ENCODE peak calls at places on chromosomes 4 and X, in seven cellular contexts. One of them, this sample, is unnamed. For H3K36me3, the result is how much of the 10 kb centered on the place peaks cover.

GRCh38 chr4:151567056-151567455 is 158.1 kb downstream of the FHIP1A start:
- ATAC-seq in upper lobe of right lung: no peak
- ATAC-seq in pancreas: no peak
- ATAC-seq in RWPE2: no peak
- ATAC-seq in lower lobe of right lung: no peak
- ATAC-seq in upper lobe of left lung: no peak
- ATAC-seq in heart right ventricle: no peak
- ATAC-seq in this sample: no peak

GRCh38 chr4:148852092-148852699 is 410.0 kb upstream of the NR3C2 start:
- ATAC-seq in RWPE2: no peak
- ATAC-seq in heart right ventricle: no peak
- ATAC-seq in upper lobe of right lung: no peak
- ATAC-seq in pancreas: no peak
- ATAC-seq in upper lobe of left lung: no peak
- ATAC-seq in lower lobe of right lung: no peak
- ATAC-seq in this sample: no peak

GRCh38 chr4:26022346-26022891 is 108.4 kb downstream of the SMIM20 start:
- ATAC-seq in lower lobe of right lung: peak
- ATAC-seq in upper lobe of left lung: peak
- ATAC-seq in heart right ventricle: peak
- ATAC-seq in RWPE2: peak
- ATAC-seq in pancreas: peak
- ATAC-seq in upper lobe of right lung: peak
- ATAC-seq in this sample: peak

GRCh38 chr4:184854673-184855072 is 28.9 kb upstream of the ACSL1 start:
- ATAC-seq in upper lobe of left lung: no peak
- ATAC-seq in heart right ventricle: no peak
- ATAC-seq in pancreas: no peak
- ATAC-seq in lower lobe of right lung: peak
- ATAC-seq in RWPE2: no peak
- ATAC-seq in upper lobe of right lung: peak
- ATAC-seq in this sample: no peak

GRCh38 chrX:9369802-9370291 is 95.0 kb upstream of the TBL1X start:
- ATAC-seq in RWPE2: no peak
- ATAC-seq in upper lobe of right lung: no peak
- ATAC-seq in upper lobe of left lung: no peak
- ATAC-seq in heart right ventricle: no peak
- ATAC-seq in pancreas: no peak
- ATAC-seq in lower lobe of right lung: no peak
- ATAC-seq in this sample: no peak

GRCh38 chr4:687975-688694 is 816 bp downstream of the SLC49A3 start:
- ATAC-seq in RWPE2: no peak
- ATAC-seq in upper lobe of right lung: peak
- ATAC-seq in heart right ventricle: no peak
- ATAC-seq in upper lobe of left lung: peak
- ATAC-seq in pancreas: peak
- ATAC-seq in lower lobe of right lung: peak
- ATAC-seq in this sample: no peak

GRCh38 chrX:12984629-12985303 is 9.9 kb downstream of the TMSB4X start:
- ATAC-seq in upper lobe of left lung: no peak
- ATAC-seq in heart right ventricle: no peak
- ATAC-seq in lower lobe of right lung: no peak
- ATAC-seq in RWPE2: peak
- ATAC-seq in pancreas: peak
- ATAC-seq in upper lobe of right lung: no peak
- ATAC-seq in this sample: no peak

GRCh38 chr4:183601381-183601780 is 57.6 kb downstream of the RWDD4 start:
- ATAC-seq in RWPE2: no peak
- ATAC-seq in upper lobe of left lung: no peak
- ATAC-seq in heart right ventricle: no peak
- ATAC-seq in pancreas: no peak
- ATAC-seq in upper lobe of right lung: no peak
- ATAC-seq in lower lobe of right lung: no peak
- ATAC-seq in this sample: no peak

GRCh38 chr4:158161561-158162354 is 11.1 kb downstream of the GASK1B start:
- ATAC-seq in heart right ventricle: peak
- ATAC-seq in upper lobe of right lung: peak
- ATAC-seq in pancreas: peak
- ATAC-seq in upper lobe of left lung: peak
- ATAC-seq in RWPE2: peak
- ATAC-seq in lower lobe of right lung: peak
- ATAC-seq in this sample: peak

GRCh38 chr4:165678236-165678960 is 194.6 kb upstream of the TLL1 start:
- ATAC-seq in upper lobe of left lung: no peak
- ATAC-seq in heart right ventricle: no peak
- ATAC-seq in upper lobe of right lung: no peak
- ATAC-seq in pancreas: peak
- ATAC-seq in lower lobe of right lung: no peak
- ATAC-seq in RWPE2: no peak
- ATAC-seq in this sample: no peak

GRCh38 chr4:3299538-3300197 is 6.8 kb downstream of the RGS12 start:
- ATAC-seq in lower lobe of right lung: no peak
- ATAC-seq in RWPE2: no peak
- ATAC-seq in upper lobe of left lung: no peak
- ATAC-seq in heart right ventricle: no peak
- ATAC-seq in upper lobe of right lung: no peak
- ATAC-seq in pancreas: no peak
- ATAC-seq in this sample: no peak

GRCh38 chr4:124632439-124632838 is 80.1 kb downstream of the ANKRD50 start:
- ATAC-seq in upper lobe of left lung: no peak
- ATAC-seq in RWPE2: no peak
- ATAC-seq in upper lobe of right lung: no peak
- ATAC-seq in heart right ventricle: no peak
- ATAC-seq in pancreas: peak
- ATAC-seq in lower lobe of right lung: no peak
- ATAC-seq in this sample: no peak

GRCh38 chr4:80462537-80463207 is 127.1 kb downstream of the CFAP299 start:
- ATAC-seq in lower lobe of right lung: no peak
- ATAC-seq in heart right ventricle: no peak
- ATAC-seq in upper lobe of left lung: no peak
- ATAC-seq in upper lobe of right lung: no peak
- ATAC-seq in RWPE2: no peak
- ATAC-seq in pancreas: no peak
- ATAC-seq in this sample: no peak

GRCh38 chrX:138691186-138691585 is 20.3 kb downstream of the FGF13 start:
- ATAC-seq in RWPE2: no peak
- ATAC-seq in upper lobe of right lung: no peak
- ATAC-seq in lower lobe of right lung: no peak
- ATAC-seq in pancreas: no peak
- ATAC-seq in heart right ventricle: no peak
- ATAC-seq in upper lobe of left lung: no peak
- ATAC-seq in this sample: no peak

GRCh38 chrX:154735695-154736393 is 15.0 kb downstream of the GAB3 start:
- ATAC-seq in RWPE2: peak
- ATAC-seq in upper lobe of left lung: peak
- ATAC-seq in pancreas: peak
- ATAC-seq in heart right ventricle: peak
- ATAC-seq in upper lobe of right lung: peak
- ATAC-seq in lower lobe of right lung: peak
- ATAC-seq in this sample: peak
- H3K27ac ChIP-seq in RWPE2: peak
- H3K27ac ChIP-seq in upper lobe of left lung: peak
- H3K27ac ChIP-seq in pancreas: no peak
- H3K27ac ChIP-seq in heart right ventricle: peak
- H3K27ac ChIP-seq in upper lobe of right lung: peak
- H3K27ac ChIP-seq in lower lobe of right lung: peak
- H3K27ac ChIP-seq in this sample: peak

GRCh38 chrX:1378306-1378758 is 13.6 kb downstream of the SLC25A6 start:
- ATAC-seq in upper lobe of right lung: peak
- ATAC-seq in lower lobe of right lung: peak
- ATAC-seq in upper lobe of left lung: peak
- ATAC-seq in heart right ventricle: no peak
- ATAC-seq in pancreas: peak
- ATAC-seq in RWPE2: no peak
- ATAC-seq in this sample: peak
- H3K36me3 ChIP-seq in upper lobe of right lung: under half
- H3K36me3 ChIP-seq in lower lobe of right lung: under half
- H3K36me3 ChIP-seq in upper lobe of left lung: under half
- H3K36me3 ChIP-seq in heart right ventricle: under half
- H3K36me3 ChIP-seq in pancreas: under half
- H3K36me3 ChIP-seq in RWPE2: under half
- H3K36me3 ChIP-seq in this sample: under half

GRCh38 chr4:138222041-138222440 is 20.1 kb downstream of the SLC7A11 start:
- ATAC-seq in pancreas: peak
- ATAC-seq in RWPE2: peak
- ATAC-seq in heart right ventricle: peak
- ATAC-seq in upper lobe of left lung: no peak
- ATAC-seq in lower lobe of right lung: no peak
- ATAC-seq in upper lobe of right lung: no peak
- ATAC-seq in this sample: peak
- TF ChIP-seq CTCF in pancreas: no peak
- TF ChIP-seq CTCF in RWPE2: no peak
- TF ChIP-seq CTCF in heart right ventricle: no peak
- TF ChIP-seq CTCF in upper lobe of left lung: no peak
- TF ChIP-seq CTCF in lower lobe of right lung: no peak
- TF ChIP-seq CTCF in upper lobe of right lung: no peak
- TF ChIP-seq CTCF in this sample: no peak

GRCh38 chr4:40308528-40309122 is 26.5 kb upstream of the CHRNA9 start:
- ATAC-seq in RWPE2: no peak
- ATAC-seq in lower lobe of right lung: no peak
- ATAC-seq in heart right ventricle: no peak
- ATAC-seq in upper lobe of right lung: no peak
- ATAC-seq in pancreas: no peak
- ATAC-seq in upper lobe of left lung: no peak
- ATAC-seq in this sample: no peak
- H3K27ac ChIP-seq in RWPE2: no peak
- H3K27ac ChIP-seq in lower lobe of right lung: peak
- H3K27ac ChIP-seq in heart right ventricle: peak
- H3K27ac ChIP-seq in upper lobe of right lung: no peak
- H3K27ac ChIP-seq in pancreas: no peak
- H3K27ac ChIP-seq in upper lobe of left lung: no peak
- H3K27ac ChIP-seq in this sample: no peak

DNA sequence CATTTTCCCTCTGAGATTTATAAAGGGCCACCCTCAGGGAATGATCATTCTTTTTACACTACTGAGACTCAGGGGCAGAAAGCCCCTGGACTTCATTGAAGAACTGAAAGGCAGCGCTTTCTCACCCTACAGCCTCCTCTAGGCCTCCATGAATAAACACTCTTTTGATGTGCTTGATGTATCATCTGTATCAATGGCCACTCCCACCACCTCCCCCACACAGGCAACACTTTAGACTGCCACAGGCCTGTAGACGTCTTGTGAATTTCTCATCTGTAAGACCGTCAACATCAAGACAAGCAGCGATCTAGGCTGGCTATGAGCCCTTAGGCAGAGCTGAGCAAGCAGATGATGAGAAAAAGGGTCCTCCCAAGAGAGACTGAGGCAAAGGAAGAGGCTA is 123.2 kb downstream of the HUWE1 start:
- ATAC-seq in lower lobe of right lung: no peak
- ATAC-seq in upper lobe of right lung: no peak
- ATAC-seq in upper lobe of left lung: no peak
- ATAC-seq in RWPE2: no peak
- ATAC-seq in pancreas: no peak
- ATAC-seq in heart right ventricle: no peak
- ATAC-seq in this sample: no peak
- H3K36me3 ChIP-seq in lower lobe of right lung: half or more
- H3K36me3 ChIP-seq in upper lobe of right lung: half or more
- H3K36me3 ChIP-seq in upper lobe of left lung: half or more
- H3K36me3 ChIP-seq in RWPE2: half or more
- H3K36me3 ChIP-seq in pancreas: under half
- H3K36me3 ChIP-seq in heart right ventricle: under half
- H3K36me3 ChIP-seq in this sample: under half

GRCh38 chr4:86593726-86594558 is at the start of gene PTPN13:
- ATAC-seq in heart right ventricle: peak
- ATAC-seq in upper lobe of right lung: peak
- ATAC-seq in pancreas: peak
- ATAC-seq in upper lobe of left lung: peak
- ATAC-seq in lower lobe of right lung: peak
- ATAC-seq in RWPE2: peak
- ATAC-seq in this sample: peak
- TF ChIP-seq CTCF in heart right ventricle: no peak
- TF ChIP-seq CTCF in upper lobe of right lung: no peak
- TF ChIP-seq CTCF in pancreas: no peak
- TF ChIP-seq CTCF in upper lobe of left lung: peak
- TF ChIP-seq CTCF in lower lobe of right lung: no peak
- TF ChIP-seq CTCF in RWPE2: no peak
- TF ChIP-seq CTCF in this sample: no peak

DNA sequence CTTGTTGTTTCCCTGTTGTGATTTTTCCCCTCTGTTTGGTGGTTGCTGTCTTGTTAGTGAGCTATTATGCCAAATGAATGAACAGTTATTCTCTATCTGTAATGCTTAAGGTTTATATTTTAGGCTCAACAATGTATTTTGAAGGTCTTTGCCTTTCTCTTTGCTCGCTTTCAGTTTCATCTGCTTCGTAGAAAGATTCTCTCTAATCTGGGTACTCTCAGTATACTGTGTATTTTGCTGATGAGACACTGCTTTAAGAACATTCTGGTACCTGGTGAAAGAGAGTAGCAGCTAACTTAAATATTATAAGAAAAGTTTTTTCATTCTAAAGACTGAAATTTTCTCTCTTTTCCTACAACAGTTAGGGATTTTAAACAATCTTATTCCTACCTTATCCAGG is 1274.7 kb upstream of the PABPC4L start:
- ATAC-seq in lower lobe of right lung: no peak
- ATAC-seq in upper lobe of right lung: no peak
- ATAC-seq in upper lobe of left lung: no peak
- ATAC-seq in heart right ventricle: no peak
- ATAC-seq in RWPE2: no peak
- ATAC-seq in pancreas: no peak
- ATAC-seq in this sample: no peak
- H3K27ac ChIP-seq in lower lobe of right lung: no peak
- H3K27ac ChIP-seq in upper lobe of right lung: no peak
- H3K27ac ChIP-seq in upper lobe of left lung: no peak
- H3K27ac ChIP-seq in heart right ventricle: no peak
- H3K27ac ChIP-seq in RWPE2: no peak
- H3K27ac ChIP-seq in pancreas: no peak
- H3K27ac ChIP-seq in this sample: no peak